ENCODE peak calls at places on chromosomes 7 and 10, in eight cellular contexts. F is stimulated activated CD8-positive, alpha-beta memory T cell treated with anti-CD3 and anti-CD28 coated beads, Interleukin-15, amount 100 ng/mL, for 24 hours; K is activated naive CD8-positive, alpha-beta T cell treated with anti-CD3 and anti-CD28 coated beads, Interleukin-2, amount 50 U/mL, for 24 hours; M is HTR-8/SVneo; B is hepatocyte; H is occipital lobe; A is left ventricle myocardium inferior; V is posterior vena cava. Q is an unnamed sample.

GRCh38 chr7:6589829-6590644 is at the start of gene INTS15:
- DNase-seq in F (peak; percentile 78), K (peak; percentile 88), M (peak; percentile 91), B (peak; percentile 94), H (peak; percentile 64), A (peak; percentile 77), V (peak; percentile 91), Q (peak; percentile 50)

GRCh38 chr10:117363027-117363426 is 12.2 kb downstream of the PDZD8 start:
- DNase-seq in F (no peak), K (no peak), M (no peak), B (no peak), H (no peak), A (no peak), V (no peak), Q (no peak)

GRCh38 chr10:127089446-127089845 is 106.9 kb downstream of the INSYN2A start:
- DNase-seq in F (no peak), K (no peak), M (no peak), B (no peak), H (no peak), A (no peak), V (no peak), Q (no peak)

GRCh38 chr7:1087952-1088920 is at the start of gene GPER1:
- DNase-seq in F (no peak), K (no peak), M (no peak), B (peak; percentile 81), H (no peak), A (peak; percentile 58), V (no peak), Q (peak; percentile 22)

GRCh38 chr7:80277434-80278427 is 143.1 kb downstream of the GNAI1 start:
- DNase-seq in F (no peak), K (no peak), M (peak; percentile 5), B (peak; percentile 57), H (no peak), A (no peak), V (no peak), Q (no peak)

GRCh38 chr7:2048531-2048930 is 184.2 kb downstream of the MAD1L1 start:
- DNase-seq in F (no peak), K (no peak), M (no peak), B (no peak), H (no peak), A (no peak), V (peak; percentile 53), Q (no peak)

GRCh38 chr7:38142736-38143135 is 35.3 kb upstream of the STARD3NL start:
- DNase-seq in F (no peak), K (no peak), M (no peak), B (no peak), H (no peak), A (no peak), V (no peak), Q (no peak)

GRCh38 chr7:131652934-131653333 is 96.5 kb upstream of the PODXL start:
- DNase-seq in F (no peak), K (no peak), M (no peak), B (peak; percentile 60), H (no peak), A (no peak), V (no peak), Q (no peak)

GRCh38 chr7:28564755-28565374 is 152.5 kb downstream of the CREB5 start:
- DNase-seq in F (no peak), K (no peak), M (no peak), B (no peak), H (no peak), A (no peak), V (no peak), Q (no peak)

GRCh38 chr10:131733596-131733995 is 167.2 kb upstream of the PPP2R2D start:
- DNase-seq in F (no peak), K (no peak), M (no peak), B (no peak), H (no peak), A (no peak), V (peak; percentile 68), Q (no peak)

GRCh38 chr7:116727432-116728009 is 55.5 kb downstream of the MET start:
- DNase-seq in F (no peak), K (no peak), M (no peak), B (no peak), H (no peak), A (no peak), V (no peak), Q (no peak)

GRCh38 chr10:80205478-80206276 is at the start of gene ANXA11:
- DNase-seq in F (peak; percentile 59), K (peak; percentile 84), M (peak; percentile 89), B (peak; percentile 95), H (no peak), A (peak; percentile 86), V (peak; percentile 93), Q (no peak)

GRCh38 chr10:54903770-54904169 is 102.7 kb upstream of the PCDH15 start:
- DNase-seq in F (no peak), K (no peak), M (no peak), B (no peak), H (no peak), A (no peak), V (no peak), Q (no peak)

GRCh38 chr10:14601872-14602725 is 172.6 kb downstream of the FAM107B start:
- DNase-seq in F (no peak), K (peak; percentile 55), M (no peak), B (peak; percentile 84), H (no peak), A (no peak), V (no peak), Q (no peak)

GRCh38 chr7:128021361-128021760 is 9.9 kb downstream of the LRRC4 start:
- DNase-seq in F (no peak), K (no peak), M (no peak), B (peak; percentile 37), H (no peak), A (no peak), V (no peak), Q (no peak)

GRCh38 chr10:47098964-47099363 is 187.7 kb downstream of the PTPN20 start:
- DNase-seq in F (no peak), K (no peak), M (no peak), B (no peak), H (no peak), A (no peak), V (no peak), Q (no peak)

GRCh38 chr10:55024718-55025117 is 223.7 kb upstream of the PCDH15 start:
- DNase-seq in F (no peak), K (no peak), M (no peak), B (peak; percentile 8), H (no peak), A (no peak), V (no peak), Q (no peak)

GRCh38 chr10:123147635-123148413 is at the start of gene HMX2:
- DNase-seq in F (no peak), K (no peak), M (no peak), B (no peak), H (no peak), A (no peak), V (no peak), Q (no peak)

GRCh38 chr10:34575882-34576281 is 239.2 kb downstream of the PARD3 start:
- DNase-seq in F (no peak), K (no peak), M (no peak), B (no peak), H (no peak), A (no peak), V (no peak), Q (no peak)

GRCh38 chr10:6180480-6181110 is 22.1 kb upstream of the PFKFB3 start:
- DNase-seq in F (no peak), K (no peak), M (no peak), B (no peak), H (no peak), A (no peak), V (no peak), Q (no peak)

GRCh38 chr7:27148776-27149641 is 1.4 kb upstream of the HOXA6 start:
- DNase-seq in F (no peak), K (no peak), M (no peak), B (no peak), H (no peak), A (no peak), V (no peak), Q (no peak)

GRCh38 chr7:25014735-25015134 is 34.8 kb upstream of the OSBPL3 start:
- DNase-seq in F (no peak), K (no peak), M (no peak), B (no peak), H (no peak), A (no peak), V (no peak), Q (no peak)

GRCh38 chr7:66348959-66349358 is 143.8 kb downstream of the TPST1 start:
- DNase-seq in F (no peak), K (no peak), M (no peak), B (no peak), H (no peak), A (no peak), V (no peak), Q (no peak)

GRCh38 chr7:123643495-123644428 is 11.9 kb upstream of the LMOD2 start:
- DNase-seq in F (no peak), K (no peak), M (peak; percentile 69), B (peak; percentile 59), H (no peak), A (no peak), V (no peak), Q (no peak)

GRCh38 chr10:3415878-3416605 is 243.5 kb upstream of the PITRM1 start:
- DNase-seq in F (no peak), K (no peak), M (no peak), B (no peak), H (no peak), A (no peak), V (no peak), Q (no peak)

GRCh38 chr7:77276120-77276519 is 76.5 kb upstream of the FGL2 start:
- DNase-seq in F (no peak), K (no peak), M (no peak), B (no peak), H (no peak), A (no peak), V (no peak), Q (no peak)

GRCh38 chr7:1978656-1979590 is 253.8 kb downstream of the MAD1L1 start:
- DNase-seq in F (no peak), K (no peak), M (no peak), B (no peak), H (no peak), A (no peak), V (peak; percentile 63), Q (no peak)

GRCh38 chr7:141945356-141945755 is 1.4 kb downstream of the CLEC5A start:
- DNase-seq in F (no peak), K (no peak), M (no peak), B (no peak), H (no peak), A (no peak), V (no peak), Q (no peak)

GRCh38 chr10:28087675-28088351 is 88.9 kb upstream of the ODAD2 start:
- DNase-seq in F (no peak), K (no peak), M (no peak), B (no peak), H (no peak), A (no peak), V (no peak), Q (no peak)

GRCh38 chr7:112749775-112750174 is 40.4 kb downstream of the TMEM168 start:
- DNase-seq in F (no peak), K (no peak), M (no peak), B (no peak), H (no peak), A (no peak), V (no peak), Q (no peak)

GRCh38 chr10:123270221-123270620 is 116.0 kb downstream of the BUB3 start:
- DNase-seq in F (no peak), K (no peak), M (no peak), B (no peak), H (no peak), A (no peak), V (no peak), Q (no peak)

GRCh38 chr10:103854687-103855423 is 521 bp downstream of the SH3PXD2A start:
- DNase-seq in F (no peak), K (peak; percentile 31), M (no peak), B (peak; percentile 56), H (no peak), A (peak; percentile 57), V (peak; percentile 83), Q (no peak)

GRCh38 chr7:51026341-51026740 is 243.6 kb upstream of the GRB10 start:
- DNase-seq in F (no peak), K (no peak), M (no peak), B (no peak), H (no peak), A (no peak), V (no peak), Q (no peak)

GRCh38 chr7:7934945-7935344 is 33.7 kb upstream of the GLCCI1 start:
- DNase-seq in F (no peak), K (no peak), M (no peak), B (no peak), H (no peak), A (no peak), V (no peak), Q (no peak)